ENCODE peak calls at places on chromosome 18, in seven cellular contexts. W is kidney glomerular epithelial cell; F is frontal cortex; V is Caco-2; A is activated T-helper 1 cell treated with anti-CD3 and anti-CD28 coated beads, Interleukin-12 subunit alpha, Interleukin-12 subunit beta, Interleukin-2, Interleukin-4 antibody, amounts not matched to agents 30 ng/mL and 10 ng/mL and 1 ng/mL, durations not matched to agents 14 hours and 24 hours and 36 hours; K is neuronal stem cell; S is fibroblast of mammary gland. Q is an unnamed sample.

GRCh38 chr18:77647472-77647871 is 397.8 kb downstream of the GALR1 start:
- DNase-seq in W (no peak), F (no peak), V (no peak), A (no peak), K (no peak), S (no peak), Q (no peak)

GRCh38 chr18:58438161-58438983 is 190.5 kb downstream of the ALPK2 start:
- DNase-seq in W (no peak), F (no peak), V (peak), A (peak), K (no peak), S (peak), Q (no peak)

GRCh38 chr18:72849671-72850070 is 18.1 kb downstream of the NETO1 start:
- DNase-seq in W (no peak), F (no peak), V (no peak), A (no peak), K (no peak), S (no peak), Q (no peak)

GRCh38 chr18:48839819-48840490 is 110.8 kb downstream of the SMAD7 start:
- DNase-seq in W (no peak), F (no peak), V (no peak), A (no peak), K (no peak), S (no peak), Q (peak)

GRCh38 chr18:13500227-13500865 is 226.0 kb downstream of the FAM210A start:
- DNase-seq in W (peak), F (no peak), V (no peak), A (no peak), K (peak), S (peak), Q (no peak)

GRCh38 chr18:38966846-38967245 is 1401.2 kb upstream of the CELF4 start:
- DNase-seq in W (peak), F (no peak), V (no peak), A (no peak), K (no peak), S (no peak), Q (no peak)

GRCh38 chr18:42649636-42650035 is 465.8 kb downstream of the RIT2 start:
- DNase-seq in W (peak), F (no peak), V (no peak), A (no peak), K (no peak), S (no peak), Q (no peak)

GRCh38 chr18:80126797-80127196 is 17.7 kb downstream of the ADNP2 start:
- DNase-seq in W (no peak), F (no peak), V (no peak), A (no peak), K (no peak), S (no peak), Q (no peak)

GRCh38 chr18:59681521-59682004 is 15.7 kb downstream of the CCBE1 start:
- DNase-seq in W (no peak), F (no peak), V (no peak), A (no peak), K (no peak), S (no peak), Q (no peak)

GRCh38 chr18:12255626-12256026 is 1.5 kb downstream of the CIDEA start:
- DNase-seq in W (peak), F (no peak), V (no peak), A (no peak), K (no peak), S (peak), Q (no peak)

GRCh38 chr18:23263551-23264235 is 128.4 kb downstream of the CABLES1 start:
- DNase-seq in W (no peak), F (no peak), V (no peak), A (no peak), K (no peak), S (no peak), Q (no peak)

GRCh38 chr18:48342588-48342987 is 66.6 kb downstream of the ZBTB7C start:
- DNase-seq in W (no peak), F (no peak), V (no peak), A (no peak), K (no peak), S (no peak), Q (no peak)

GRCh38 chr18:48316177-48316576 is 93.0 kb downstream of the ZBTB7C start:
- DNase-seq in W (no peak), F (no peak), V (no peak), A (no peak), K (no peak), S (no peak), Q (no peak)

GRCh38 chr18:22340340-22340739 is 77.4 kb downstream of the CTAGE1 start:
- DNase-seq in W (no peak), F (no peak), V (no peak), A (no peak), K (no peak), S (no peak), Q (no peak)

GRCh38 chr18:79794851-79795250 is 2.9 kb upstream of the KCNG2 start:
- DNase-seq in W (no peak), F (no peak), V (no peak), A (no peak), K (no peak), S (no peak), Q (no peak)

GRCh38 chr18:78809845-78810244 is 169.8 kb upstream of the SALL3 start:
- DNase-seq in W (no peak), F (no peak), V (no peak), A (no peak), K (no peak), S (peak), Q (no peak)

GRCh38 chr18:45837283-45838070 is 12.0 kb downstream of the SIGLEC15 start:
- DNase-seq in W (no peak), F (peak), V (no peak), A (peak), K (peak), S (peak), Q (peak)

GRCh38 chr18:48228841-48229240 is 180.3 kb downstream of the ZBTB7C start:
- DNase-seq in W (no peak), F (no peak), V (no peak), A (no peak), K (no peak), S (no peak), Q (no peak)

GRCh38 chr18:7619676-7620075 is 52.6 kb downstream of the PTPRM start:
- DNase-seq in W (no peak), F (no peak), V (no peak), A (no peak), K (no peak), S (no peak), Q (no peak)

GRCh38 chr18:7021994-7022840 is 95.4 kb downstream of the LAMA1 start:
- DNase-seq in W (peak), F (peak), V (peak), A (no peak), K (no peak), S (peak), Q (no peak)

GRCh38 chr18:370753-371615 is 103.1 kb upstream of the THOC1 start:
- DNase-seq in W (no peak), F (no peak), V (no peak), A (no peak), K (no peak), S (no peak), Q (no peak)

GRCh38 chr18:79795446-79795845 is 2.3 kb upstream of the KCNG2 start:
- DNase-seq in W (no peak), F (no peak), V (no peak), A (no peak), K (no peak), S (no peak), Q (no peak)

GRCh38 chr18:12639990-12640880 is 17.7 kb downstream of the SPIRE1 start:
- DNase-seq in W (peak), F (no peak), V (no peak), A (no peak), K (no peak), S (peak), Q (no peak)

GRCh38 chr18:76350134-76351025 is 144.7 kb downstream of the ZNF516 start:
- DNase-seq in W (no peak), F (no peak), V (no peak), A (no peak), K (no peak), S (no peak), Q (no peak)

GRCh38 chr18:48743046-48743445 is 204.2 kb downstream of the CTIF start:
- DNase-seq in W (no peak), F (no peak), V (no peak), A (no peak), K (no peak), S (peak), Q (peak)

GRCh38 chr18:45409971-45410370 is 205.3 kb upstream of the SLC14A2 start:
- DNase-seq in W (no peak), F (no peak), V (no peak), A (no peak), K (no peak), S (no peak), Q (no peak)

GRCh38 chr18:66873899-66874298 is 270.0 kb upstream of the CDH19 start:
- DNase-seq in W (no peak), F (no peak), V (no peak), A (no peak), K (no peak), S (no peak), Q (no peak)

GRCh38 chr18:70781860-70782453 is 493.1 kb downstream of the SOCS6 start:
- DNase-seq in W (peak), F (peak), V (peak), A (peak), K (peak), S (peak), Q (no peak)